ENCODE peak calls at places on chromosomes 13 and 19, in ten cellular contexts. L, V, G, A, H, E, W, T, J and I are unnamed samples.

GRCh38 chr13:27440408-27440807 is 10.0 kb downstream of the MTIF3 start:
- DNase-seq in E (no peak), J (no peak), L (no peak), A (no peak), G (no peak), T (no peak), V (no peak), W (no peak), H (no peak), I (no peak)

GRCh38 chr19:1291761-1292418 is 6.2 kb downstream of the EFNA2 start:
- DNase-seq in L (no peak), A (no peak), G (no peak), V (no peak), T (no peak), H (no peak), W (no peak), E (no peak), J (no peak), I (no peak)

GRCh38 chr19:3723883-3724282 is 15.7 kb downstream of the TJP3 start:
- DNase-seq in W (no peak), A (no peak), J (no peak), T (no peak), E (no peak), V (no peak), G (no peak), H (no peak), L (no peak), I (no peak)

GRCh38 chr13:80858131-80858530 is 517.2 kb upstream of the SPRY2 start:
- DNase-seq in A (no peak), H (no peak), G (no peak), W (no peak), V (no peak), T (no peak), L (no peak), E (no peak), J (no peak), I (no peak)

GRCh38 chr13:107322228-107322627 is 754.3 kb upstream of the ARGLU1 start:
- DNase-seq in V (no peak), H (no peak), W (no peak), T (no peak), G (no peak), A (no peak), E (no peak), J (no peak), L (no peak), I (no peak)

GRCh38 chr13:102642475-102642874 is 45.7 kb downstream of the TPP2 start:
- DNase-seq in T (peak; percentile 83), H (no peak), W (no peak), V (peak; percentile 75), A (peak; percentile 20), L (peak; percentile 47), J (no peak), E (no peak), G (no peak), I (no peak)

GRCh38 chr19:33214621-33215020 is 11.0 kb downstream of the SLC7A10 start:
- DNase-seq in L (no peak), V (no peak), W (no peak), J (no peak), G (peak; percentile 72), E (no peak), A (peak; percentile 20), H (peak; percentile 42), T (no peak), I (peak; percentile 15)

GRCh38 chr13:41694902-41695301 is 237.6 kb downstream of the RGCC start:
- DNase-seq in W (no peak), H (peak; percentile 95), A (peak; percentile 97), L (peak; percentile 55), T (peak; percentile 78), G (peak; percentile 88), E (peak; percentile 60), V (peak; percentile 26), J (peak; percentile 68), I (peak; percentile 95)

GRCh38 chr19:21439372-21439771 is 42.4 kb downstream of the ZNF493 start:
- DNase-seq in T (no peak), L (no peak), W (no peak), V (peak; percentile 52), A (no peak), E (no peak), G (no peak), J (peak; percentile 39), H (no peak), I (no peak)

GRCh38 chr13:109862627-109863026 is 76.2 kb upstream of the IRS2 start:
- DNase-seq in A (peak; percentile 52), T (no peak), G (no peak), V (no peak), W (no peak), E (no peak), J (no peak), L (no peak), H (peak; percentile 66), I (no peak)

GRCh38 chr13:36131215-36131930 is at the start of gene DCLK1:
- DNase-seq in H (peak; percentile 39), G (no peak), V (peak; percentile 31), L (peak; percentile 76), J (peak; percentile 63), W (no peak), A (peak; percentile 66), E (peak; percentile 60), T (peak; percentile 80), I (peak; percentile 6)

GRCh38 chr13:36129539-36129938 is 1.6 kb downstream of the DCLK1 start:
- DNase-seq in J (no peak), H (no peak), E (no peak), A (no peak), L (no peak), G (no peak), V (no peak), T (no peak), W (no peak), I (no peak)

GRCh38 chr13:36130542-36131214 is 504 bp downstream of the DCLK1 start:
- DNase-seq in T (peak; percentile 68), E (peak; percentile 21), V (no peak), L (peak; percentile 39), A (peak; percentile 14), G (no peak), W (no peak), J (peak; percentile 22), H (no peak), I (no peak)

GRCh38 chr13:36131931-36132297 is 732 bp upstream of the DCLK1 start:
- DNase-seq in T (peak; percentile 79), G (no peak), J (no peak), L (peak; percentile 74), A (peak; percentile 79), E (peak; percentile 56), W (no peak), H (peak; percentile 66), V (peak; percentile 57), I (peak; percentile 2)

GRCh38 chr13:36130168-36130541 is 1.0 kb downstream of the DCLK1 start:
- DNase-seq in E (no peak), L (no peak), W (no peak), A (no peak), T (no peak), H (no peak), V (no peak), J (no peak), G (no peak), I (no peak)
- H3K4me3 ChIP-seq in E (peak overlapping the region; percentile 35), L (peak overlapping the region; percentile 60), W (no peak overlapping the region), A (peak overlapping the region; percentile 57), T (peak overlapping the region; percentile 59), H (peak overlapping the region; percentile 54), V (no peak overlapping the region), J (peak overlapping the region; percentile 40), G (no peak overlapping the region), I (peak overlapping the region; percentile 20)

GRCh38 chr13:52665325-52665724 is 12.7 kb downstream of the SUGT1 start:
- DNase-seq in G (peak; percentile 10), J (no peak), V (no peak), H (peak; percentile 57), A (peak; percentile 28), E (no peak), W (no peak), L (no peak), T (no peak), I (peak; percentile 38)
- TF ChIP-seq CTCF in G (peak; percentile 39), J (no peak), V (no peak), H (peak; percentile 65), A (peak; percentile 46), E (no peak), W (peak; percentile 45), L (peak; percentile 42), T (no peak), I (peak; percentile 61)

GRCh38 chr13:46348976-46349375 is 38.1 kb downstream of the RUBCNL start:
- DNase-seq in E (no peak), V (no peak), G (no peak), W (no peak), A (no peak), H (no peak), T (no peak), L (no peak), J (no peak), I (peak; percentile 55)

GRCh38 chr13:46345400-46345799 is 41.7 kb downstream of the RUBCNL start:
- DNase-seq in G (no peak), V (no peak), E (no peak), W (no peak), L (no peak), H (no peak), A (no peak), T (no peak), J (no peak), I (no peak)

GRCh38 chr13:46347277-46347676 is 39.8 kb downstream of the RUBCNL start:
- DNase-seq in G (no peak), A (no peak), W (no peak), L (no peak), V (no peak), T (no peak), H (no peak), E (no peak), J (no peak), I (no peak)

GRCh38 chr13:46343279-46343949 is 43.6 kb downstream of the RUBCNL start:
- DNase-seq in T (no peak), V (no peak), H (no peak), J (no peak), L (no peak), G (no peak), A (no peak), E (no peak), W (no peak), I (no peak)

GRCh38 chr13:46345866-46346265 is 41.2 kb downstream of the RUBCNL start:
- DNase-seq in J (no peak), A (no peak), E (no peak), V (peak; percentile 86), G (no peak), H (no peak), W (no peak), T (no peak), L (no peak), I (peak; percentile 55)
- H3K4me3 ChIP-seq in J (no peak overlapping the region), A (no peak overlapping the region), E (no peak overlapping the region), V (no peak overlapping the region), G (no peak overlapping the region), H (no peak overlapping the region), W (no peak overlapping the region), T (no peak overlapping the region), L (no peak overlapping the region), I (no peak overlapping the region)

DNA sequence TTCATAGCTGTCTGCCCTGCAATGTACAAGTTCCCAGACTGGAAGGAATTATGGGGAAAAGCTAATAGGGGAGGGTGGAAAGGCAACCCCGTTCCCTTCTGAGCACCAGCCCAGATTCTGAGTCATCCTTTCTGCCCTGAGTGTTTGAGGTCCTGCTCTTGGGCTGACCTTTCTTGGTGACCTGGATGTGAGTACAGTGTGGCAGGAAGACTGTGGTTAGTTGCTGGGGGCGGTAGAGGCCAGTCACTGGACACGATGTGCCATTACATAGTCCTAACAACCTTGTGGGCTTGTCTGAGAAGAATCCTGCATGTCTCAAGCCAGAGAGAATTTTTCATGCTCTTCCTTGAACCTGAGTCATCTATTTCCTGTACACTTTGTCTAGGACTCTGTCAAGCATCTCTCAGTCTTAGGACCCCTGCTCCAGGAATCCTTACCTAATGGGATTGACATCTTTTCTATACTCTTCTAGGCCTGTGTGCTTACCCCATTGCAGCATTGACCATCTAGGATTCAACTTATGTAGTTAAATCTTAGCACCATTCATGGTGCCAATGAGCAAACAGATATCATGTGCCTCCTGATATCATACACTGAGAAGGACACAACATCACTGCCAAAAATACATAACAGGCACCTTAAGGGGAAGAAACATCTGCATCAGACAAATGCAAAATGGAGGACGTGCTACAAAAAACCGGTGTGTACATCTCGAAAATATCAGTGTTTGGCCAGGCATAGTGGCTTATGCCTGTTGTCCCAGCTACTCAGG is 8.1 kb upstream of the ANGPTL4 start:
- DNase-seq in L (peak; percentile 53), T (peak; percentile 83), J (no peak), V (no peak), E (peak; percentile 64), W (no peak), H (peak; percentile 98), G (peak; percentile 91), A (peak; percentile 97), I (peak; percentile 96)
- TF ChIP-seq CTCF in L (no peak), T (no peak), J (no peak), V (no peak), E (no peak), W (no peak), H (no peak), G (no peak), A (no peak), I (no peak)